ENCODE peak calls at places on chromosome 22, in seven cellular contexts. D is stimulated activated CD4-positive, alpha-beta T cell treated with anti-CD3 and anti-CD28 coated beads, Interleukin-1b, Interleukin-23, amount 100 ng/mL, for 24 hours; K is activated naive CD4-positive, alpha-beta T cell treated with anti-CD3 and anti-CD28 coated beads, Interleukin-2, amount 10 ng/mL, durations not matched to agents 7 days and 5 days; N is Caki2; H is stimulated activated effector memory CD8-positive, alpha-beta T cell treated with anti-CD3 and anti-CD28 coated beads, Interleukin-12 subunit alpha, Interleukin-12 subunit beta, amount 100 ng/mL, for 72 hours; A is BJ; G is HAP-1. J is an unnamed sample.

GRCh38 chr22:46245515-46245914 is 4.6 kb downstream of the CDPF1 start:
- DNase-seq in D (no peak), K (no peak), N (no peak), H (no peak), A (no peak), G (no peak), J (no peak)

GRCh38 chr22:42202669-42203068 is 67.8 kb downstream of the TCF20 start:
- DNase-seq in D (no peak), K (peak), N (no peak), H (peak), A (no peak), G (no peak), J (no peak)

GRCh38 chr22:17130199-17130598 is 9.0 kb upstream of the TMEM121B start:
- DNase-seq in D (no peak), K (no peak), N (peak), H (no peak), A (no peak), G (no peak), J (peak)

GRCh38 chr22:38850941-38851849 is 7.4 kb upstream of the NPTXR start:
- DNase-seq in D (no peak), K (no peak), N (peak), H (no peak), A (no peak), G (no peak), J (no peak)

GRCh38 chr22:24134090-24134846 is 47.0 kb upstream of the SUSD2 start:
- DNase-seq in D (no peak), K (peak), N (no peak), H (peak), A (no peak), G (no peak), J (no peak)

GRCh38 chr22:49997932-49998717 is 14.4 kb downstream of the IL17REL start:
- DNase-seq in D (no peak), K (no peak), N (no peak), H (no peak), A (no peak), G (no peak), J (no peak)

GRCh38 chr22:23012081-23012622 is 58.2 kb upstream of the GNAZ start:
- DNase-seq in D (no peak), K (peak), N (no peak), H (peak), A (no peak), G (no peak), J (no peak)

GRCh38 chr22:17678817-17679385 is 40.3 kb downstream of the BCL2L13 start:
- DNase-seq in D (no peak), K (no peak), N (no peak), H (no peak), A (no peak), G (no peak), J (no peak)

GRCh38 chr22:29833392-29833949 is 4.6 kb downstream of the ASCC2 start:
- DNase-seq in D (no peak), K (no peak), N (no peak), H (no peak), A (no peak), G (no peak), J (no peak)

GRCh38 chr22:37187552-37187890 is 526 bp downstream of the C1QTNF6 start:
- DNase-seq in D (no peak), K (no peak), N (peak), H (no peak), A (no peak), G (no peak), J (no peak)

GRCh38 chr22:39526736-39527171 is 5.8 kb downstream of the RPS19BP1 start:
- DNase-seq in D (no peak), K (peak), N (no peak), H (no peak), A (no peak), G (no peak), J (no peak)

GRCh38 chr22:27726344-27726725 is 75.2 kb downstream of the MN1 start:
- DNase-seq in D (no peak), K (no peak), N (no peak), H (no peak), A (no peak), G (peak), J (no peak)

GRCh38 chr22:46524203-46524740 is 13.1 kb downstream of the CELSR1 start:
- DNase-seq in D (no peak), K (no peak), N (no peak), H (no peak), A (no peak), G (no peak), J (no peak)

GRCh38 chr22:47032956-47033647 is 270.7 kb downstream of the TBC1D22A start:
- DNase-seq in D (no peak), K (no peak), N (no peak), H (no peak), A (no peak), G (no peak), J (no peak)

GRCh38 chr22:20634560-20635226 is 127.3 kb downstream of the MED15 start:
- DNase-seq in D (no peak), K (no peak), N (no peak), H (no peak), A (no peak), G (no peak), J (no peak)

GRCh38 chr22:39205344-39206021 is 39.3 kb downstream of the PDGFB start:
- DNase-seq in D (no peak), K (peak), N (peak), H (peak), A (peak), G (no peak), J (no peak)

GRCh38 chr22:22235564-22235963 is 9.0 kb upstream of the VPREB1 start:
- DNase-seq in D (peak), K (peak), N (no peak), H (peak), A (no peak), G (peak), J (no peak)

GRCh38 chr22:42754658-42755057 is 34.0 kb upstream of the A4GALT start:
- DNase-seq in D (no peak), K (no peak), N (peak), H (no peak), A (no peak), G (no peak), J (no peak)

GRCh38 chr22:38284042-38284402 is 11.2 kb upstream of the TMEM184B start:
- DNase-seq in D (no peak), K (no peak), N (no peak), H (no peak), A (peak), G (no peak), J (peak)

GRCh38 chr22:23121026-23121823 is 20.6 kb downstream of the RSPH14 start:
- DNase-seq in D (no peak), K (no peak), N (no peak), H (no peak), A (no peak), G (no peak), J (no peak)

GRCh38 chr22:37483594-37484114 is 2.5 kb downstream of the MFNG start:
- DNase-seq in D (no peak), K (peak), N (no peak), H (no peak), A (no peak), G (peak), J (no peak)

GRCh38 chr22:22702874-22703570 is 58.6 kb downstream of the GGTLC2 start:
- DNase-seq in D (no peak), K (peak), N (no peak), H (no peak), A (no peak), G (no peak), J (no peak)

GRCh38 chr22:38850399-38850798 is 6.6 kb upstream of the NPTXR start:
- DNase-seq in D (no peak), K (no peak), N (no peak), H (no peak), A (no peak), G (no peak), J (no peak)

GRCh38 chr22:36796629-36797175 is 20.1 kb downstream of the PVALB start:
- DNase-seq in D (no peak), K (no peak), N (no peak), H (no peak), A (no peak), G (no peak), J (no peak)

GRCh38 chr22:36455571-36456458 is 25.6 kb downstream of the TXN2 start:
- DNase-seq in D (no peak), K (no peak), N (no peak), H (no peak), A (no peak), G (no peak), J (no peak)

GRCh38 chr22:29581799-29582198 is 886 bp upstream of the NIPSNAP1 start:
- DNase-seq in D (no peak), K (no peak), N (no peak), H (no peak), A (no peak), G (no peak), J (no peak)